ENCODE peak calls at places on chromosomes 3 and 15, in seven cellular contexts. N is H1, Q is HepG2, C is GM12878, U is K562, M is GM12892, L is SK-N-SH. X is an unnamed sample.

GRCh38 chr3:196178993-196179379 is 32.2 kb downstream of the ZDHHC19 start:
- DNase-seq in N (no peak), Q (no peak), C (no peak), U (no peak), M (no peak), L (no peak), X (no peak)

GRCh38 chr3:44045476-44046275 is 196.0 kb upstream of the TOPAZ1 start:
- DNase-seq in N (no peak), Q (no peak), C (peak), U (peak), M (peak), L (peak), X (peak)

GRCh38 chr3:81699921-81700320 is 61.5 kb downstream of the GBE1 start:
- DNase-seq in N (no peak), Q (no peak), C (no peak), U (no peak), M (no peak), L (no peak), X (no peak)

GRCh38 chr3:195416795-195417194 is 26.0 kb downstream of the ACAP2 start:
- DNase-seq in N (no peak), Q (no peak), C (no peak), U (no peak), M (no peak), L (no peak), X (no peak)

GRCh38 chr3:122603056-122603455 is 25.6 kb downstream of the PARP15 start:
- DNase-seq in N (no peak), Q (no peak), C (no peak), U (no peak), M (no peak), L (no peak), X (no peak)

GRCh38 chr15:45780352-45780751 is 145.5 kb downstream of the SQOR start:
- DNase-seq in N (no peak), Q (no peak), C (no peak), U (no peak), M (no peak), L (no peak), X (no peak)

GRCh38 chr3:138945646-138946553 is 1.0 kb downstream of the FOXL2 start:
- DNase-seq in N (no peak), Q (no peak), C (no peak), U (peak), M (no peak), L (peak), X (no peak)

GRCh38 chr3:175240928-175241327 is 381.8 kb downstream of the NAALADL2 start:
- DNase-seq in N (no peak), Q (no peak), C (no peak), U (no peak), M (no peak), L (no peak), X (no peak)

GRCh38 chr15:41971089-41971892 is 1.1 kb downstream of the EHD4 start:
- DNase-seq in N (no peak), Q (peak), C (peak), U (peak), M (peak), L (peak), X (peak)

GRCh38 chr3:31981206-31982181 is at the start of the genes OSBPL10 and ZNF860:
- DNase-seq in N (no peak), Q (peak), C (no peak), U (no peak), M (no peak), L (peak), X (no peak)

DNA sequence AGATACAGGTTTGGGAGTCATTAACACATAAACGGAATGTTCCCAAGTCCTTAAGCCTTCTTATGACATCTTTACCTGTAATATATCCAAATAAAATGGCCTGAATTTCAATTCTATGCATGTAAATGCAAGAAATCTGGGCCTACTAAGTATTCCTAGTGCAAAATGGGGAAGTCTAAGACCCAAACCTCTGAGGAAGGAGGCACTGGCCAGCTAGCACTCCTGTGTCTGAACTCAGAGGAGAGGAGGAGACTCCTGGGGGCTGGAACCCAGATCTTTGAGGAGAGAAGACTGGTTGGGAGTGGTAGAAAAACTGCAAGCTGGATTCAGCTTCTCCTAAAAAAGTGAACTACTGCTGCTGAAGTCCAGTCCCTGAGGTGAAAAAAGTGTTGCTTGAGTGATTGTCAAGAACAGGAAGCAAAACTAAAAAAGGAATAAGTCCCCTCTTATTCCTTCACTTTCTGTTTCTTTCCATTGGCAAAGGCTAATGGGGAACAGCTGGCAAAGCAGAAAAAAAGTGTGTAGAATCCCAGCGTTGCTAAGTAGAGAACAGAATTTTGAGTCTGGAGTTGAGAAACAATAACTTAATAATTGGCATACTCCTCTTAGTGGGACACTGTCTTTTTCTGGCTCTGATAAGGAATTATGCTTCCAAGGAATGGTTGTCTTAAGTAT is 54.8 kb upstream of the ATP2C1 start:
- DNase-seq in N (no peak), Q (no peak), C (no peak), U (no peak), M (no peak), L (no peak), X (no peak)
- TF ChIP-seq TAF1 in N (no peak), Q (no peak), C (no peak), U (no peak), M (no peak), L (no peak), X (no peak)

DNA sequence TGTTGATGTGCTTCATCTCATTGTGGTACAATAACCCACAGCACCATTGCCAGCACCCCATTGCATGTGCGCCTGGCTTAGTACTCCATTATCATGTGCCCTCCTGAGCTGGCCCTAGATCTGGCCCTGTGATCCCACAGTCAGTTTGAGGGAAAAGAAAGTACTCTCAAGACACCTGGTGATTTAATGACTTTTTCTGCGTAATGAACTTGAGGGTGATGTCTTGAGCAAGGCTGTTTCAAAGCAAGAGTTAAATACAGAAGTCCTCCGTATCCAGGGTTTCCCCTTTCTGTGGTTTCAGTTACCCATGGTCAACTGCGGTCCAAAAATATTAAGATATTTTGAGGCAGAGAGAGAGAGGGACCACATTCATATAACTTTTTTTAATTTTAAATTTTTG is 16.3 kb downstream of the C3orf20 start:
- DNase-seq in N (no peak), Q (no peak), C (peak), U (no peak), M (no peak), L (no peak), X (no peak)
- TF ChIP-seq POLR2AphosphoS5 in N (no peak), Q (no peak), C (no peak), U (no peak), M (no peak), L (no peak), X (peak)

DNA sequence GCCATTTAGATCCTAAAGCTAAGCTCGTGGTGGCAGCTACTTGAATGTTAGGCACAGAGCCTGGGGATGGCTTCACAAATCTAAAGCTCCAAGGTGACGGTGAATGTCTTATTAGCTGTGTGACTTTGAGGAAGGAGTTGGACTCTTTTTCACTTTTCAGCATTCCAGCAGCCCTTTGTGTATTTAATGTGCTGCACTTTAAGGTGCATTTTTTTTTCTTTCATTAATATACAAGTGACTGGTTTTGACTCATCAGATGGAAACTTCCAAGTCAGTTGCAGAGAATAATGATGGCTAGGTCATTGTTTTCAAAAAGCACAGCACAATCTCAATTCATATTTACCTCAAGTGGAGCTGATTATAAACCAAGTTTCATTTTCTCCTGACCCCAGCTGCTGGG is 55.8 kb downstream of the TMED3 start:
- DNase-seq in N (no peak), Q (no peak), C (no peak), U (no peak), M (no peak), L (no peak), X (no peak)
- TF ChIP-seq TAF1 in N (no peak), Q (no peak), C (no peak), U (no peak), M (no peak), L (no peak), X (no peak)

DNA sequence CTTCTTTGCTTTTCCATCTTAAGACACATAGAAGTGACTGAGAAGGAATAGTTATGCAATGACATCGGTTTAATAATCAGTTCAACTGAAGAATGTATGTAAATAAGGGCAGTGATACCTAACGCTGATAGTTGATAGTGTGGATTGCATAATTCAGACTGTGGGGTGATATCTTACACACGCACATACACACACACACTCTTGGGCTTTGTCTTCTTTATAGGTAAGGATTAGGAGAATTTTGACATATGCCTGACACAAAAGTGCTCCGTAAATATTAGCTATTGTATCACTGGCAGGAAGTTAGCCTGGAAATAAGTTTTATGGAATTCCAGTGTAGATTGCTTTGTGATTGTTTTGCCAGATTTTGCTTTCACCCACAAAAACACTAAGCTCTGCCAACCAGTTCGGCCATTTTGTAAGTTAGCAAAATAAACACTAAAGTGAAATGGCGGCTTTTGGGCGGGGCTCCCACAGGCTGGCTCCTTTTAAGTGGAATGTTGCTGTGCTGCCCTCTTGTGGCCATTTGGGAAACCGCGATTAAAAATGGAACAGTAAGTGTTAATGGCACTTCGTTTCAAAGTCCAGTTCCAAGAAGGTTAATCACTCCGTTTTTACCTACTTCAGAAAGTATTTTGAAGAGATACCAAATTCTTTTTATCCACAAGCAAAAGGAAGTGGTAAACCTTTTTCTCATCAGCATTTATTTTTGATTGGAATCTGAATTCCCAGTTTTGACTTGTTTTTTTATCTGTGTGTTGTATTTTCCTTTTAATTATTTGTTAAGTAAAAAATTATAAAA is 17.7 kb downstream of the CHD2 start:
- DNase-seq in N (peak), Q (peak), C (peak), U (peak), M (peak), L (peak), X (peak)
- TF ChIP-seq POLR2AphosphoS5 in N (no peak), Q (no peak), C (no peak), U (peak), M (no peak), L (peak), X (no peak)